ENCODE peak calls at places on chromosomes 3 and 15, in eight cellular contexts. One of them, this sample, is unnamed.

GRCh38 chr15:48721061-48721810 is 75.7 kb upstream of the FBN1 start:
- DNase-seq in SHP77: no peak
- DNase-seq in upper lobe of left lung: no peak
- DNase-seq in left lung: no peak
- DNase-seq in Kasumi-1: no peak
- DNase-seq in left lobe of liver: peak
- DNase-seq in neural crest cell: no peak
- DNase-seq in frontal cortex: no peak
- DNase-seq in this sample: no peak

GRCh38 chr15:31347067-31347975 is 20.7 kb downstream of the KLF13 start:
- DNase-seq in SHP77: no peak
- DNase-seq in upper lobe of left lung: peak
- DNase-seq in left lung: peak
- DNase-seq in Kasumi-1: no peak
- DNase-seq in left lobe of liver: no peak
- DNase-seq in neural crest cell: no peak
- DNase-seq in frontal cortex: no peak
- DNase-seq in this sample: no peak

GRCh38 chr15:98518823-98519561 is 129.3 kb upstream of the IGF1R start:
- DNase-seq in SHP77: peak
- DNase-seq in upper lobe of left lung: no peak
- DNase-seq in left lung: no peak
- DNase-seq in Kasumi-1: peak
- DNase-seq in left lobe of liver: peak
- DNase-seq in neural crest cell: peak
- DNase-seq in frontal cortex: peak
- DNase-seq in this sample: peak

GRCh38 chr3:11282250-11283125 is 10.3 kb downstream of the ATG7 start:
- DNase-seq in SHP77: no peak
- DNase-seq in upper lobe of left lung: no peak
- DNase-seq in left lung: no peak
- DNase-seq in Kasumi-1: no peak
- DNase-seq in left lobe of liver: no peak
- DNase-seq in neural crest cell: no peak
- DNase-seq in frontal cortex: peak
- DNase-seq in this sample: no peak

GRCh38 chr15:101358895-101359294 is 63.8 kb upstream of the SNRPA1 start:
- DNase-seq in SHP77: no peak
- DNase-seq in upper lobe of left lung: peak
- DNase-seq in left lung: no peak
- DNase-seq in Kasumi-1: no peak
- DNase-seq in left lobe of liver: no peak
- DNase-seq in neural crest cell: no peak
- DNase-seq in frontal cortex: no peak
- DNase-seq in this sample: no peak

GRCh38 chr15:89187301-89187700 is 34.1 kb downstream of the RLBP1 start:
- DNase-seq in SHP77: no peak
- DNase-seq in upper lobe of left lung: no peak
- DNase-seq in left lung: no peak
- DNase-seq in Kasumi-1: no peak
- DNase-seq in left lobe of liver: no peak
- DNase-seq in neural crest cell: no peak
- DNase-seq in frontal cortex: no peak
- DNase-seq in this sample: no peak

GRCh38 chr3:31753050-31753425 is 220.3 kb downstream of the STT3B start:
- DNase-seq in SHP77: no peak
- DNase-seq in upper lobe of left lung: no peak
- DNase-seq in left lung: no peak
- DNase-seq in Kasumi-1: no peak
- DNase-seq in left lobe of liver: no peak
- DNase-seq in neural crest cell: no peak
- DNase-seq in frontal cortex: no peak
- DNase-seq in this sample: no peak

GRCh38 chr3:23341147-23341838 is 138.2 kb downstream of the UBE2E2 start:
- DNase-seq in SHP77: no peak
- DNase-seq in upper lobe of left lung: no peak
- DNase-seq in left lung: no peak
- DNase-seq in Kasumi-1: no peak
- DNase-seq in left lobe of liver: no peak
- DNase-seq in neural crest cell: no peak
- DNase-seq in frontal cortex: no peak
- DNase-seq in this sample: no peak

GRCh38 chr3:194572131-194572789 is 61.0 kb downstream of the TMEM44 start:
- DNase-seq in SHP77: no peak
- DNase-seq in upper lobe of left lung: peak
- DNase-seq in left lung: peak
- DNase-seq in Kasumi-1: no peak
- DNase-seq in left lobe of liver: no peak
- DNase-seq in neural crest cell: no peak
- DNase-seq in frontal cortex: no peak
- DNase-seq in this sample: peak

GRCh38 chr15:37903932-37904493 is 30.4 kb upstream of the TMCO5A start:
- DNase-seq in SHP77: no peak
- DNase-seq in upper lobe of left lung: no peak
- DNase-seq in left lung: no peak
- DNase-seq in Kasumi-1: no peak
- DNase-seq in left lobe of liver: no peak
- DNase-seq in neural crest cell: no peak
- DNase-seq in frontal cortex: no peak
- DNase-seq in this sample: no peak

GRCh38 chr15:73385205-73385604 is 16.4 kb upstream of the HCN4 start:
- DNase-seq in SHP77: no peak
- DNase-seq in upper lobe of left lung: no peak
- DNase-seq in left lung: no peak
- DNase-seq in Kasumi-1: no peak
- DNase-seq in left lobe of liver: no peak
- DNase-seq in neural crest cell: no peak
- DNase-seq in frontal cortex: no peak
- DNase-seq in this sample: no peak

GRCh38 chr3:144361002-144361401 is 389.4 kb downstream of the DIPK2A start:
- DNase-seq in SHP77: no peak
- DNase-seq in upper lobe of left lung: no peak
- DNase-seq in left lung: no peak
- DNase-seq in Kasumi-1: no peak
- DNase-seq in left lobe of liver: no peak
- DNase-seq in neural crest cell: no peak
- DNase-seq in frontal cortex: no peak
- DNase-seq in this sample: no peak

GRCh38 chr15:62844564-62845235 is 197.8 kb upstream of the TPM1 start:
- DNase-seq in SHP77: no peak
- DNase-seq in upper lobe of left lung: no peak
- DNase-seq in left lung: no peak
- DNase-seq in Kasumi-1: no peak
- DNase-seq in left lobe of liver: no peak
- DNase-seq in neural crest cell: no peak
- DNase-seq in frontal cortex: no peak
- DNase-seq in this sample: no peak

GRCh38 chr3:189756651-189757078 is 125.5 kb downstream of the TP63 start:
- DNase-seq in SHP77: no peak
- DNase-seq in upper lobe of left lung: no peak
- DNase-seq in left lung: no peak
- DNase-seq in Kasumi-1: no peak
- DNase-seq in left lobe of liver: no peak
- DNase-seq in neural crest cell: no peak
- DNase-seq in frontal cortex: no peak
- DNase-seq in this sample: no peak

GRCh38 chr3:97389883-97390282 is 374.7 kb upstream of the ARL6 start:
- DNase-seq in SHP77: peak
- DNase-seq in upper lobe of left lung: no peak
- DNase-seq in left lung: no peak
- DNase-seq in Kasumi-1: no peak
- DNase-seq in left lobe of liver: no peak
- DNase-seq in neural crest cell: no peak
- DNase-seq in frontal cortex: no peak
- DNase-seq in this sample: no peak

GRCh38 chr3:182729903-182730674 is 63.2 kb upstream of the ATP11B start:
- DNase-seq in SHP77: no peak
- DNase-seq in upper lobe of left lung: peak
- DNase-seq in left lung: no peak
- DNase-seq in Kasumi-1: no peak
- DNase-seq in left lobe of liver: no peak
- DNase-seq in neural crest cell: no peak
- DNase-seq in frontal cortex: no peak
- DNase-seq in this sample: no peak

GRCh38 chr3:125110016-125110875 is 54.4 kb upstream of the HEG1 start:
- DNase-seq in SHP77: no peak
- DNase-seq in upper lobe of left lung: no peak
- DNase-seq in left lung: no peak
- DNase-seq in Kasumi-1: no peak
- DNase-seq in left lobe of liver: no peak
- DNase-seq in neural crest cell: no peak
- DNase-seq in frontal cortex: no peak
- DNase-seq in this sample: no peak

GRCh38 chr15:50261979-50262378 is 3.5 kb downstream of the HDC start:
- DNase-seq in SHP77: no peak
- DNase-seq in upper lobe of left lung: no peak
- DNase-seq in left lung: no peak
- DNase-seq in Kasumi-1: peak
- DNase-seq in left lobe of liver: peak
- DNase-seq in neural crest cell: no peak
- DNase-seq in frontal cortex: no peak
- DNase-seq in this sample: no peak

GRCh38 chr3:123272547-123272946 is 70.8 kb downstream of the SEC22A start:
- DNase-seq in SHP77: no peak
- DNase-seq in upper lobe of left lung: no peak
- DNase-seq in left lung: no peak
- DNase-seq in Kasumi-1: no peak
- DNase-seq in left lobe of liver: no peak
- DNase-seq in neural crest cell: no peak
- DNase-seq in frontal cortex: no peak
- DNase-seq in this sample: no peak

GRCh38 chr15:67785431-67785830 is 39.9 kb upstream of the SKOR1 start:
- DNase-seq in SHP77: peak
- DNase-seq in upper lobe of left lung: no peak
- DNase-seq in left lung: no peak
- DNase-seq in Kasumi-1: no peak
- DNase-seq in left lobe of liver: no peak
- DNase-seq in neural crest cell: no peak
- DNase-seq in frontal cortex: no peak
- DNase-seq in this sample: no peak